ENCODE peak calls at places on chromosomes 1 and 21, in five cellular contexts. One of them, this sample, is unnamed.

GRCh38 chr1:203084588-203085527 is 954 bp downstream of the MYOG start:
- DNase-seq in A549: peak; percentile 39
- DNase-seq in K562: peak; percentile 81
- DNase-seq in HepG2: peak; percentile 6
- DNase-seq in GM12878: no peak
- DNase-seq in this sample: peak; percentile 47

GRCh38 chr21:46295177-46295711 is 9.1 kb downstream of the YBEY start:
- DNase-seq in A549: no peak
- DNase-seq in K562: peak; percentile 64
- DNase-seq in HepG2: peak; percentile 39
- DNase-seq in GM12878: no peak
- DNase-seq in this sample: peak; percentile 51

GRCh38 chr1:51792864-51793263 is 85.7 kb downstream of the NRDC start:
- DNase-seq in A549: peak; percentile 18
- DNase-seq in K562: no peak
- DNase-seq in HepG2: no peak
- DNase-seq in GM12878: no peak
- DNase-seq in this sample: no peak

GRCh38 chr1:190084552-190084951 is 393.1 kb downstream of the BRINP3 start:
- DNase-seq in A549: peak; percentile 20
- DNase-seq in K562: no peak
- DNase-seq in HepG2: peak; percentile 28
- DNase-seq in GM12878: no peak
- DNase-seq in this sample: peak; percentile 65

GRCh38 chr21:41762236-41762635 is 4.6 kb downstream of the RIPK4 start:
- DNase-seq in A549: no peak
- DNase-seq in K562: no peak
- DNase-seq in HepG2: no peak
- DNase-seq in GM12878: no peak
- DNase-seq in this sample: peak; percentile 71

GRCh38 chr1:182297312-182297711 is 94.3 kb downstream of the GLUL start:
- DNase-seq in A549: no peak
- DNase-seq in K562: no peak
- DNase-seq in HepG2: no peak
- DNase-seq in GM12878: no peak
- DNase-seq in this sample: no peak

GRCh38 chr1:47682786-47683350 is 245.0 kb downstream of the FOXD2 start:
- DNase-seq in A549: no peak
- DNase-seq in K562: no peak
- DNase-seq in HepG2: no peak
- DNase-seq in GM12878: no peak
- DNase-seq in this sample: no peak

GRCh38 chr1:96752394-96752793 is 30.8 kb downstream of the PTBP2 start:
- DNase-seq in A549: no peak
- DNase-seq in K562: no peak
- DNase-seq in HepG2: no peak
- DNase-seq in GM12878: no peak
- DNase-seq in this sample: no peak

GRCh38 chr1:61674221-61674620 is 50.7 kb downstream of the TM2D1 start:
- DNase-seq in A549: no peak
- DNase-seq in K562: no peak
- DNase-seq in HepG2: no peak
- DNase-seq in GM12878: no peak
- DNase-seq in this sample: no peak

GRCh38 chr1:39488801-39489566 is 2.5 kb upstream of the BMP8A start:
- DNase-seq in A549: no peak
- DNase-seq in K562: no peak
- DNase-seq in HepG2: no peak
- DNase-seq in GM12878: no peak
- DNase-seq in this sample: no peak

GRCh38 chr1:234603221-234604204 is 6.5 kb downstream of the IRF2BP2 start:
- DNase-seq in A549: peak; percentile 37
- DNase-seq in K562: no peak
- DNase-seq in HepG2: peak; percentile 83
- DNase-seq in GM12878: no peak
- DNase-seq in this sample: no peak

GRCh38 chr1:168636642-168637111 is 60.3 kb downstream of the XCL1 start:
- DNase-seq in A549: peak; percentile 19
- DNase-seq in K562: no peak
- DNase-seq in HepG2: no peak
- DNase-seq in GM12878: no peak
- DNase-seq in this sample: no peak

GRCh38 chr21:17903929-17904639 is 84.9 kb upstream of the C21orf91 start:
- DNase-seq in A549: no peak
- DNase-seq in K562: no peak
- DNase-seq in HepG2: no peak
- DNase-seq in GM12878: no peak
- DNase-seq in this sample: no peak

GRCh38 chr21:33117268-33117888 is 47.4 kb downstream of the OLIG1 start:
- DNase-seq in A549: no peak
- DNase-seq in K562: no peak
- DNase-seq in HepG2: no peak
- DNase-seq in GM12878: no peak
- DNase-seq in this sample: no peak

GRCh38 chr1:107862064-107862463 is 102.9 kb downstream of the VAV3 start:
- DNase-seq in A549: no peak
- DNase-seq in K562: no peak
- DNase-seq in HepG2: no peak
- DNase-seq in GM12878: no peak
- DNase-seq in this sample: no peak

GRCh38 chr1:106344494-106344893 is 712.0 kb upstream of the PRMT6 start:
- DNase-seq in A549: no peak
- DNase-seq in K562: no peak
- DNase-seq in HepG2: no peak
- DNase-seq in GM12878: no peak
- DNase-seq in this sample: no peak

GRCh38 chr1:227899141-227899819 is 48.5 kb downstream of the WNT9A start:
- DNase-seq in A549: no peak
- DNase-seq in K562: no peak
- DNase-seq in HepG2: no peak
- DNase-seq in GM12878: no peak
- DNase-seq in this sample: peak; percentile 47

GRCh38 chr1:218983848-218984247 is 189.8 kb upstream of the LYPLAL1 start:
- DNase-seq in A549: peak; percentile 14
- DNase-seq in K562: no peak
- DNase-seq in HepG2: peak; percentile 19
- DNase-seq in GM12878: no peak
- DNase-seq in this sample: no peak

GRCh38 chr1:11594222-11594621 is 60.0 kb downstream of the FBXO2 start:
- DNase-seq in A549: peak; percentile 7
- DNase-seq in K562: no peak
- DNase-seq in HepG2: peak; percentile 22
- DNase-seq in GM12878: no peak
- DNase-seq in this sample: peak; percentile 23

GRCh38 chr1:110235839-110236682 is 25.9 kb downstream of the KCNC4 start:
- DNase-seq in A549: peak; percentile 47
- DNase-seq in K562: peak; percentile 53
- DNase-seq in HepG2: no peak
- DNase-seq in GM12878: no peak
- DNase-seq in this sample: no peak

GRCh38 chr1:236058141-236058626 is 6.7 kb downstream of the NID1 start:
- DNase-seq in A549: no peak
- DNase-seq in K562: no peak
- DNase-seq in HepG2: no peak
- DNase-seq in GM12878: peak; percentile 83
- DNase-seq in this sample: no peak

GRCh38 chr21:31929548-31929947 is 56.7 kb downstream of the HUNK start:
- DNase-seq in A549: no peak
- DNase-seq in K562: no peak
- DNase-seq in HepG2: peak; percentile 95
- DNase-seq in GM12878: no peak
- DNase-seq in this sample: no peak

GRCh38 chr1:17439250-17440073 is at the start of gene RCC2:
- DNase-seq in A549: peak; percentile 79
- DNase-seq in K562: peak; percentile 92
- DNase-seq in HepG2: peak; percentile 60
- DNase-seq in GM12878: no peak
- DNase-seq in this sample: peak; percentile 75

GRCh38 chr1:165631403-165632151 is 543 bp downstream of the MGST3 start:
- DNase-seq in A549: peak; percentile 68
- DNase-seq in K562: peak; percentile 23
- DNase-seq in HepG2: no peak
- DNase-seq in GM12878: no peak
- DNase-seq in this sample: no peak

GRCh38 chr1:66331641-66332523 is 202.1 kb upstream of the SGIP1 start:
- DNase-seq in A549: peak; percentile 87
- DNase-seq in K562: no peak
- DNase-seq in HepG2: no peak
- DNase-seq in GM12878: no peak
- DNase-seq in this sample: peak; percentile 64

DNA sequence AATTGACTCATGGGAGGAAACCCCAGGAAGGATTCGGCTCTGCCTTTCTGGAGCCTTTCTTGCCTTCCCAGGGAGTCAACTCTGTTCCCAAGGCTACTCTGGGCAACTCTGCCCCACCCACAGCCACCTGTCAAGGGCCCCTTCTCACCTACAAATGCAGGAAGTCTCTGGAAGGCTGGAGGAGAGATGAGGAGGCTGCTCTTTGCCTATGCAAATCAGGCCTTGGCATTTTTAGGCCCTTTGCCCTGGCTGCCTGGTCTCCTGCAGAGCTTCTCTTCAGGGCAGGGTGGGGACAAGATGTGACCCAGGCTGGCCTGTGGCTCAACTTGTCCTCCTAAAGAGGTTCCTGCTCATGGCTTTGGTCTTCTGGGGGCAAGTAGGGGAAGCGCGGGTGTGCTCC is 5.4 kb downstream of the SLC6A9 start:
- DNase-seq in A549: no peak
- DNase-seq in K562: no peak
- DNase-seq in HepG2: no peak
- DNase-seq in GM12878: no peak
- DNase-seq in this sample: no peak
- TF ChIP-seq HDAC2 in A549: no peak
- TF ChIP-seq HDAC2 in K562: no peak
- TF ChIP-seq HDAC2 in HepG2: no peak
- TF ChIP-seq HDAC2 in GM12878: no peak
- TF ChIP-seq HDAC2 in this sample: no peak

GRCh38 chr1:44554706-44555105 is 119.6 kb downstream of the TMEM53 start:
- DNase-seq in A549: no peak
- DNase-seq in K562: no peak
- DNase-seq in HepG2: no peak
- DNase-seq in GM12878: no peak
- DNase-seq in this sample: no peak

GRCh38 chr1:44559913-44560312 is 114.4 kb downstream of the TMEM53 start:
- DNase-seq in A549: no peak
- DNase-seq in K562: no peak
- DNase-seq in HepG2: no peak
- DNase-seq in GM12878: no peak
- DNase-seq in this sample: no peak

GRCh38 chr1:44557756-44558155 is 116.5 kb downstream of the TMEM53 start:
- DNase-seq in A549: no peak
- DNase-seq in K562: no peak
- DNase-seq in HepG2: no peak
- DNase-seq in GM12878: no peak
- DNase-seq in this sample: no peak

GRCh38 chr1:44558883-44559282 is 115.4 kb downstream of the TMEM53 start:
- DNase-seq in A549: no peak
- DNase-seq in K562: no peak
- DNase-seq in HepG2: no peak
- DNase-seq in GM12878: no peak
- DNase-seq in this sample: no peak

DNA sequence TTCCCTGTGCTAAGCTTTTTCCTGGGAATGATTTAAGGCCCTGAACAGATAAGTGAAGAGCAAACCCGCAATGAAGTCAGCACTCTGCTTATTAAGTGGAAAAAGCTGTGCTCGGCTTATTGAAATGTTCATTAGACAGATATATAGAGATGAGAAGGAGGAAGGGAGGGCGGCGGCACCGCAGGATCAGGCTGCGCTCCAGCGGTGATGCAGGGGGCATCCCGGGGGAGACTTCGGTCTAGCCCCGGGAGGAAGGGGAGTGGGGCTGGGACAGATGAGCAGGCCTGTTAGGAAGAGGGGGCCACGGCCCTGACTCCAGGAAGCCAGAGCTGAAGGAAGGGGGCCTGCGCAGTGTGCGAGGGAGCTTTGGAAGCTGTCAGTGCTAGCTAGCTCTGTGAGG is 114.9 kb downstream of the TMEM53 start:
- DNase-seq in A549: no peak
- DNase-seq in K562: no peak
- DNase-seq in HepG2: no peak
- DNase-seq in GM12878: no peak
- DNase-seq in this sample: no peak
- H3K4me2 ChIP-seq in A549: no peak overlapping the region
- H3K4me2 ChIP-seq in K562: no peak overlapping the region
- H3K4me2 ChIP-seq in HepG2: no peak overlapping the region
- H3K4me2 ChIP-seq in GM12878: no peak overlapping the region
- H3K4me2 ChIP-seq in this sample: no peak overlapping the region

GRCh38 chr1:975896-976683 is 5.8 kb downstream of the PERM1 start:
- DNase-seq in A549: peak; percentile 84
- DNase-seq in K562: peak; percentile 51
- DNase-seq in HepG2: peak; percentile 39
- DNase-seq in GM12878: no peak
- DNase-seq in this sample: peak; percentile 85
- TF ChIP-seq USF2 in A549: no peak
- TF ChIP-seq USF2 in K562: no peak
- TF ChIP-seq USF2 in HepG2: no peak
- TF ChIP-seq USF2 in GM12878: no peak
- TF ChIP-seq USF2 in this sample: no peak

GRCh38 chr1:192817202-192817601 is 8.4 kb downstream of the RGS2 start:
- DNase-seq in A549: no peak
- DNase-seq in K562: no peak
- DNase-seq in HepG2: no peak
- DNase-seq in GM12878: no peak
- DNase-seq in this sample: no peak
- TF ChIP-seq HDAC2 in A549: no peak
- TF ChIP-seq HDAC2 in K562: no peak
- TF ChIP-seq HDAC2 in HepG2: no peak
- TF ChIP-seq HDAC2 in GM12878: no peak
- TF ChIP-seq HDAC2 in this sample: no peak

GRCh38 chr1:211783266-211783665 is 47.3 kb downstream of the LPGAT1 start:
- DNase-seq in A549: no peak
- DNase-seq in K562: no peak
- DNase-seq in HepG2: no peak
- DNase-seq in GM12878: no peak
- DNase-seq in this sample: no peak

GRCh38 chr1:211783897-211784296 is 46.7 kb downstream of the LPGAT1 start:
- DNase-seq in A549: peak; percentile 51
- DNase-seq in K562: no peak
- DNase-seq in HepG2: peak; percentile 92
- DNase-seq in GM12878: no peak
- DNase-seq in this sample: no peak

GRCh38 chr1:211781260-211781659 is 49.3 kb downstream of the LPGAT1 start:
- DNase-seq in A549: no peak
- DNase-seq in K562: no peak
- DNase-seq in HepG2: no peak
- DNase-seq in GM12878: no peak
- DNase-seq in this sample: no peak
- H3K4me2 ChIP-seq in A549: no peak overlapping the region
- H3K4me2 ChIP-seq in K562: no peak overlapping the region
- H3K4me2 ChIP-seq in HepG2: no peak overlapping the region
- H3K4me2 ChIP-seq in GM12878: peak overlapping the region; percentile 11
- H3K4me2 ChIP-seq in this sample: no peak overlapping the region

GRCh38 chr1:30353637-30354036 is 369.7 kb downstream of the MATN1 start:
- DNase-seq in A549: no peak
- DNase-seq in K562: no peak
- DNase-seq in HepG2: no peak
- DNase-seq in GM12878: no peak
- DNase-seq in this sample: no peak
- TF ChIP-seq USF2 in A549: no peak
- TF ChIP-seq USF2 in K562: no peak
- TF ChIP-seq USF2 in HepG2: no peak
- TF ChIP-seq USF2 in GM12878: no peak
- TF ChIP-seq USF2 in this sample: no peak

GRCh38 chr21:34967509-34968289 is 81.4 kb downstream of the RUNX1 start:
- DNase-seq in A549: no peak
- DNase-seq in K562: peak; percentile 39
- DNase-seq in HepG2: peak; percentile 42
- DNase-seq in GM12878: no peak
- DNase-seq in this sample: no peak
- TF ChIP-seq HDAC2 in A549: no peak
- TF ChIP-seq HDAC2 in K562: no peak
- TF ChIP-seq HDAC2 in HepG2: no peak
- TF ChIP-seq HDAC2 in GM12878: no peak
- TF ChIP-seq HDAC2 in this sample: no peak

This sample was measured in H1.